ENCODE peak calls at places on chromosome 12, in ten cellular contexts. F is A673, B is mesothelial cell of epicardium, Z is Calu3, T is HL-60, R is fibroblast of mammary gland, J is PC-9, O is fibroblast of the aortic adventitia, A is GM13977, D is esophagus muscularis mucosa. K is an unnamed sample.

GRCh38 chr12:104600790-104601739 is 144.3 kb downstream of the CHST11 start:
- DNase-seq in F (no peak), B (no peak), Z (no peak), T (no peak), R (no peak), J (no peak), O (no peak), A (no peak), D (no peak), K (no peak)

GRCh38 chr12:105445261-105446015 is 114.9 kb downstream of the C12orf75 start:
- DNase-seq in F (no peak), B (no peak), Z (peak), T (no peak), R (no peak), J (no peak), O (peak), A (no peak), D (no peak), K (peak)

GRCh38 chr12:663293-663871 is at the start of gene NINJ2:
- DNase-seq in F (no peak), B (no peak), Z (no peak), T (no peak), R (no peak), J (no peak), O (no peak), A (no peak), D (no peak), K (no peak)

GRCh38 chr12:94326727-94327126 is 132.9 kb downstream of the CEP83 start:
- DNase-seq in F (no peak), B (no peak), Z (no peak), T (no peak), R (peak), J (no peak), O (peak), A (no peak), D (no peak), K (peak)

GRCh38 chr12:64522316-64522715 is 70.4 kb downstream of the TBK1 start:
- DNase-seq in F (peak), B (no peak), Z (no peak), T (peak), R (peak), J (no peak), O (peak), A (no peak), D (no peak), K (peak)

GRCh38 chr12:112283541-112283940 is 98.7 kb downstream of the HECTD4 start:
- DNase-seq in F (no peak), B (no peak), Z (no peak), T (no peak), R (no peak), J (no peak), O (peak), A (no peak), D (no peak), K (no peak)

GRCh38 chr12:46801293-46801692 is 24.5 kb downstream of the SLC38A4 start:
- DNase-seq in F (no peak), B (no peak), Z (no peak), T (no peak), R (no peak), J (no peak), O (no peak), A (no peak), D (no peak), K (no peak)

GRCh38 chr12:152440-152839 is 61.5 kb downstream of the SLC6A12 start:
- DNase-seq in F (no peak), B (no peak), Z (no peak), T (no peak), R (peak), J (no peak), O (peak), A (no peak), D (no peak), K (no peak)

GRCh38 chr12:52695039-52695438 is 8.3 kb downstream of the KRT77 start:
- DNase-seq in F (no peak), B (no peak), Z (no peak), T (no peak), R (no peak), J (no peak), O (no peak), A (no peak), D (no peak), K (no peak)

GRCh38 chr12:51901121-51901812 is 6.0 kb upstream of the ACVRL1 start:
- DNase-seq in F (no peak), B (no peak), Z (no peak), T (no peak), R (no peak), J (no peak), O (no peak), A (no peak), D (no peak), K (no peak)

GRCh38 chr12:88934163-88934747 is 354.0 kb upstream of the KITLG start:
- DNase-seq in F (no peak), B (no peak), Z (peak), T (no peak), R (peak), J (no peak), O (peak), A (no peak), D (no peak), K (peak)

GRCh38 chr12:66418908-66419307 is 116.6 kb downstream of the HELB start:
- DNase-seq in F (no peak), B (no peak), Z (no peak), T (no peak), R (no peak), J (no peak), O (no peak), A (no peak), D (no peak), K (no peak)

GRCh38 chr12:116381744-116382455 is 104.4 kb upstream of the MED13L start:
- DNase-seq in F (peak), B (peak), Z (no peak), T (no peak), R (peak), J (no peak), O (peak), A (no peak), D (no peak), K (peak)

GRCh38 chr12:20175704-20176388 is 192.5 kb upstream of the PDE3A start:
- DNase-seq in F (no peak), B (no peak), Z (no peak), T (no peak), R (no peak), J (no peak), O (no peak), A (no peak), D (no peak), K (no peak)

GRCh38 chr12:121299662-121300061 is 3.2 kb upstream of the CAMKK2 start:
- DNase-seq in F (no peak), B (no peak), Z (no peak), T (no peak), R (no peak), J (no peak), O (no peak), A (no peak), D (no peak), K (no peak)

GRCh38 chr12:58920956-58921861 is 905 bp upstream of the LRIG3 start:
- DNase-seq in F (no peak), B (no peak), Z (peak), T (no peak), R (no peak), J (no peak), O (no peak), A (peak), D (no peak), K (no peak)

GRCh38 chr12:81333812-81334211 is 255.9 kb downstream of the ACSS3 start:
- DNase-seq in F (no peak), B (no peak), Z (no peak), T (no peak), R (no peak), J (no peak), O (no peak), A (no peak), D (no peak), K (no peak)

GRCh38 chr12:81327458-81327857 is 249.6 kb downstream of the ACSS3 start:
- DNase-seq in F (no peak), B (no peak), Z (no peak), T (no peak), R (no peak), J (no peak), O (no peak), A (no peak), D (no peak), K (no peak)

GRCh38 chr12:81332054-81332453 is 254.2 kb downstream of the ACSS3 start:
- DNase-seq in F (peak), B (no peak), Z (no peak), T (no peak), R (no peak), J (no peak), O (no peak), A (no peak), D (no peak), K (peak)

GRCh38 chr12:81329088-81329487 is 251.2 kb downstream of the ACSS3 start:
- DNase-seq in F (peak), B (no peak), Z (peak), T (no peak), R (peak), J (no peak), O (peak), A (no peak), D (no peak), K (no peak)

GRCh38 chr12:81330480-81330879 is 252.6 kb downstream of the ACSS3 start:
- DNase-seq in F (peak), B (no peak), Z (no peak), T (no peak), R (peak), J (no peak), O (no peak), A (no peak), D (no peak), K (no peak)
- TF ChIP-seq CTCF in F (peak), B (no peak), Z (no peak), T (no peak), R (no peak), J (no peak), O (no peak), A (peak), D (no peak), K (peak)

DNA sequence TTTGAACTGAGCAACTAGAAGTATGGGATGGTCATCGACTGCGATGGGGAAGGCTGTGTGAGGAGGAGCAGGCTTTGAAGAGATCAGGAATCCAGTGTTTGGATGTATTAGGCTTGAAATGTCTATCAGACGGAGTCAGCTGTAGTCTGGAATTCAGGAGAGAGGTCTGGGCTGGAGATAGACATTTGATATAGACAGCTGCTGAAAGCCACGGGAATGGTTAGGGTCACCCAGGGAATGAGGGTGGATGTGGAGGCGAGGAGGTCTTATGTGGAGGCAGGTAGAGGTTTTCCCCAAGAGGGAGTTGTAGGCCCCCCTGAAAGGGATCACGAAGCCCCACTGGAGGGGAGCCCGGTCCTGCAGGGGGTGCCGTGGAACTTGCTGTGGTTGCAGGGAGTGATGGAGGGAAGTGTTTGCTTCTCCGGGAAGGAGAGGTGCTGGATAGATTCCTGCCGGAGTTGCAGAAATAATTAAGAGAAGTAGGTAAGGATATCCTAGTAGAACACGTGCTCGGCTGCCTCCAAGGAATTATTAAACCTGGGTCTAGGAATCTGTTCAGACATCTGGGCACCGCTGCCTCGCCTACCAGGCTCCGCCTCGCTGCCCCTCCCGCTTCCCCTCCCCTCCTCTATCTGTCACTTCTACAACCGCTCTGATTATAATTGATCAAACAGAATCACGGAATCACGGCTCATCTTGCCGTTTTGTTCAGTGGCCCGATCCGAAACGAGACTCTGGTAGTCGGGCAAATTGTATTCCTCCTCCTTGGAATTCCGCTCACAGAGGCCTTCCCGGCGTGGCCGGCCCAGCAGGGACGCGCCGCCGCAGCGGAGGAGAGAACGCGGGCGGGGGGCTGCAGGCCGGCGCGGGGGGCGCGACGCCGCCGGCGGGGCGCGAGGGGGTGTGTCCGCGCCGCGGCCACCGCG is 824 bp upstream of the CACNA1C start:
- DNase-seq in F (peak), B (peak), Z (no peak), T (no peak), R (no peak), J (no peak), O (peak), A (no peak), D (no peak), K (no peak)
- TF ChIP-seq CTCF in F (peak), B (no peak), Z (no peak), T (no peak), R (no peak), J (no peak), O (peak), A (no peak), D (peak), K (no peak)

GRCh38 chr12:133083345-133083744 is 2.6 kb downstream of the ZNF140 start:
- DNase-seq in F (no peak), B (no peak), Z (no peak), T (no peak), R (no peak), J (no peak), O (no peak), A (no peak), D (no peak), K (no peak)

GRCh38 chr12:133080619-133081407 is at the start of gene ZNF140:
- DNase-seq in F (peak), B (peak), Z (peak), T (peak), R (peak), J (peak), O (peak), A (peak), D (peak), K (peak)

GRCh38 chr12:133081408-133081806 is 684 bp downstream of the ZNF140 start:
- DNase-seq in F (no peak), B (no peak), Z (no peak), T (no peak), R (no peak), J (peak), O (no peak), A (no peak), D (no peak), K (no peak)

GRCh38 chr12:133080051-133080618 is 588 bp upstream of the ZNF140 start:
- DNase-seq in F (peak), B (peak), Z (peak), T (peak), R (peak), J (peak), O (peak), A (peak), D (peak), K (peak)
- TF ChIP-seq CTCF in F (peak), B (no peak), Z (no peak), T (no peak), R (no peak), J (no peak), O (peak), A (peak), D (peak), K (peak)

DNA sequence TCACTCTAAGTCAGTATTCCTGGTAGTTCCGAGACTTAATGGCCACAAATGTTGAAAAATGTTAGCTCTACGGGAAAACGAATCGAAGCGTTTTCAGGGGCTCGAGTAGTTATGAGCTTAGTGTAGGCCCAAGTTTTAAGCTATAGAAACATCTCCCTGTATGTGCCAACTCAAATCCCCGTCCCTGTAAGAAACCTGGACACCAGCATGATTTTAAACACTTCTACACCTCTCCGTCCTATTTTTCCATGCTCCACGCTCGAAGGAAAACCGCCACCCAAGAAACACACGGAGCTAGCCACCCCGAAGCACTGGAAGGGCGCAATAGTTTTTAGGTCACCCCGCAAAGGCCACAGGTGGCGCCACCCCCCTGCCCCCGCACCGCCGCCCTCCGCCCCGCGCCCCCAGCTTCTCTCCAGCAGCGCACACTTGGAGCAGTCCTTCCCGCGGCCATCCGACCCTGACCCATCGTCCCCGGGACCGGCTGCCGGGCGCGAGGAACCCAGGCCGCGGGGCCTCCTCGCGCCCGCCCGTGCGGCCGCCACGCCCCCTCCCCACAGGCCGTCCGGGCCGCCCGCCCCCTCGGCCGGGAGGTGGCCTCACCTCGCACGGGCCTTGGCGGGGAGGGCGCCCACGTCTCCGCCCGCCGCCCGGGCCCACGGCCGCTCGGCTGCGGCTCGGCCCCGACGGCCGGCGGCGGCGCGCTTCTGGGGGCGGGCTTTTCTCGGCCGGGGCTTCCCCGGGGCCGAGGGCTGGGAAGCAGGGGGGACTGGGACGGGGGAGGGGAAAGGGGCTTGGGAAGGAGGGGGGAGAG is 519 bp downstream of the R3HDM2 start:
- DNase-seq in F (peak), B (no peak), Z (peak), T (peak), R (peak), J (peak), O (peak), A (peak), D (no peak), K (peak)
- TF ChIP-seq CTCF in F (no peak), B (no peak), Z (no peak), T (no peak), R (no peak), J (no peak), O (peak), A (no peak), D (no peak), K (no peak)